ENCODE peak calls at places on chromosome 12, in eight cellular contexts. One of them, this sample, is unnamed.

GRCh38 chr12:7155471-7156034 is 25.4 kb downstream of the CLSTN3 start:
- DNase-seq in epithelial cell of esophagus: peak; percentile 86
- DNase-seq in right lobe of liver: peak; percentile 67
- DNase-seq in ovary: no peak
- DNase-seq in HFF-Myc: no peak
- DNase-seq in astrocyte: no peak
- DNase-seq in heart left ventricle: no peak
- DNase-seq in BE2C: peak; percentile 47
- DNase-seq in this sample: no peak

GRCh38 chr12:123936956-123937706 is 35.5 kb downstream of the CCDC92 start:
- DNase-seq in epithelial cell of esophagus: no peak
- DNase-seq in right lobe of liver: no peak
- DNase-seq in ovary: no peak
- DNase-seq in HFF-Myc: no peak
- DNase-seq in astrocyte: no peak
- DNase-seq in heart left ventricle: no peak
- DNase-seq in BE2C: no peak
- DNase-seq in this sample: no peak

GRCh38 chr12:93223440-93224426 is 154.0 kb upstream of the NUDT4 start:
- DNase-seq in epithelial cell of esophagus: peak; percentile 32
- DNase-seq in right lobe of liver: no peak
- DNase-seq in ovary: no peak
- DNase-seq in HFF-Myc: no peak
- DNase-seq in astrocyte: no peak
- DNase-seq in heart left ventricle: no peak
- DNase-seq in BE2C: no peak
- DNase-seq in this sample: no peak

GRCh38 chr12:20050166-20050565 is 318.2 kb upstream of the PDE3A start:
- DNase-seq in epithelial cell of esophagus: no peak
- DNase-seq in right lobe of liver: no peak
- DNase-seq in ovary: no peak
- DNase-seq in HFF-Myc: no peak
- DNase-seq in astrocyte: no peak
- DNase-seq in heart left ventricle: no peak
- DNase-seq in BE2C: no peak
- DNase-seq in this sample: no peak

GRCh38 chr12:42094277-42094676 is 50.4 kb downstream of the GXYLT1 start:
- DNase-seq in epithelial cell of esophagus: peak; percentile 58
- DNase-seq in right lobe of liver: no peak
- DNase-seq in ovary: no peak
- DNase-seq in HFF-Myc: peak; percentile 38
- DNase-seq in astrocyte: peak; percentile 68
- DNase-seq in heart left ventricle: no peak
- DNase-seq in BE2C: peak; percentile 24
- DNase-seq in this sample: no peak

GRCh38 chr12:69464433-69464832 is 5.8 kb upstream of the FRS2 start:
- DNase-seq in epithelial cell of esophagus: peak; percentile 33
- DNase-seq in right lobe of liver: no peak
- DNase-seq in ovary: no peak
- DNase-seq in HFF-Myc: no peak
- DNase-seq in astrocyte: no peak
- DNase-seq in heart left ventricle: no peak
- DNase-seq in BE2C: no peak
- DNase-seq in this sample: no peak

GRCh38 chr12:48001426-48002178 is 2.7 kb downstream of the COL2A1 start:
- DNase-seq in epithelial cell of esophagus: peak; percentile 69
- DNase-seq in right lobe of liver: peak; percentile 37
- DNase-seq in ovary: no peak
- DNase-seq in HFF-Myc: no peak
- DNase-seq in astrocyte: peak; percentile 25
- DNase-seq in heart left ventricle: no peak
- DNase-seq in BE2C: peak; percentile 58
- DNase-seq in this sample: no peak

GRCh38 chr12:93902736-93903562 is 225.8 kb downstream of the CRADD start:
- DNase-seq in epithelial cell of esophagus: peak; percentile 17
- DNase-seq in right lobe of liver: no peak
- DNase-seq in ovary: no peak
- DNase-seq in HFF-Myc: no peak
- DNase-seq in astrocyte: no peak
- DNase-seq in heart left ventricle: no peak
- DNase-seq in BE2C: no peak
- DNase-seq in this sample: no peak

GRCh38 chr12:124916370-124917134 is 2.1 kb upstream of the UBC start:
- DNase-seq in epithelial cell of esophagus: peak; percentile 96
- DNase-seq in right lobe of liver: peak; percentile 65
- DNase-seq in ovary: no peak
- DNase-seq in HFF-Myc: peak; percentile 85
- DNase-seq in astrocyte: peak; percentile 92
- DNase-seq in heart left ventricle: no peak
- DNase-seq in BE2C: no peak
- DNase-seq in this sample: no peak

GRCh38 chr12:64696065-64696741 is 63.0 kb downstream of the GNS start:
- DNase-seq in epithelial cell of esophagus: peak; percentile 43
- DNase-seq in right lobe of liver: no peak
- DNase-seq in ovary: no peak
- DNase-seq in HFF-Myc: no peak
- DNase-seq in astrocyte: no peak
- DNase-seq in heart left ventricle: no peak
- DNase-seq in BE2C: no peak
- DNase-seq in this sample: no peak

DNA sequence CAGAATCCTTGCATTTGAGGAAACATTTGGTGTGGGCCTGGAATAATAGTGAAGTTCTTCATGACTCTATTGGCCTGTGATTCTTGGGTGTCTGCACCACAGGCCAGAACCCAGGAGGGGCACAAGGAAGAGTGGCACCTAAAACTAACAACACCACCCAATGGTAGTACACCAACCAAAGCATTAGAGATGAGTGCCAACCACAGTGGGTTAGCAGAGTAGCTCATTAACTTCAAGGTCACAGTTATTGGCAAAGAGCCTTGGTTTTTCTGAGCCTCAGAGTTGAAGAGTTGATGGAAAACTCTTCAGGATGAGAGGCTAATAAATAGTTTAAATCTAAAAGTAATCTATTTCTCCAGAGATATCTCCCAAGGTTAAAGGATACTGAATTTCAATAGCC is 57.0 kb downstream of the HELB start:
- DNase-seq in epithelial cell of esophagus: no peak
- DNase-seq in right lobe of liver: no peak
- DNase-seq in ovary: no peak
- DNase-seq in HFF-Myc: no peak
- DNase-seq in astrocyte: no peak
- DNase-seq in heart left ventricle: no peak
- DNase-seq in BE2C: no peak
- DNase-seq in this sample: no peak
- H3K4me3 ChIP-seq in epithelial cell of esophagus: no peak overlapping the region
- H3K4me3 ChIP-seq in right lobe of liver: no peak overlapping the region
- H3K4me3 ChIP-seq in ovary: no peak overlapping the region
- H3K4me3 ChIP-seq in HFF-Myc: no peak overlapping the region
- H3K4me3 ChIP-seq in astrocyte: no peak overlapping the region
- H3K4me3 ChIP-seq in heart left ventricle: no peak overlapping the region
- H3K4me3 ChIP-seq in BE2C: no peak overlapping the region
- H3K4me3 ChIP-seq in this sample: no peak overlapping the region

GRCh38 chr12:132065203-132065602 is 78.9 kb downstream of the DDX51 start:
- DNase-seq in epithelial cell of esophagus: no peak
- DNase-seq in right lobe of liver: no peak
- DNase-seq in ovary: no peak
- DNase-seq in HFF-Myc: no peak
- DNase-seq in astrocyte: no peak
- DNase-seq in heart left ventricle: no peak
- DNase-seq in BE2C: no peak
- DNase-seq in this sample: no peak

GRCh38 chr12:132066749-132067148 is 77.4 kb downstream of the DDX51 start:
- DNase-seq in epithelial cell of esophagus: no peak
- DNase-seq in right lobe of liver: no peak
- DNase-seq in ovary: no peak
- DNase-seq in HFF-Myc: no peak
- DNase-seq in astrocyte: no peak
- DNase-seq in heart left ventricle: no peak
- DNase-seq in BE2C: no peak
- DNase-seq in this sample: no peak

GRCh38 chr12:132064641-132065040 is 79.5 kb downstream of the DDX51 start:
- DNase-seq in epithelial cell of esophagus: no peak
- DNase-seq in right lobe of liver: no peak
- DNase-seq in ovary: no peak
- DNase-seq in HFF-Myc: no peak
- DNase-seq in astrocyte: no peak
- DNase-seq in heart left ventricle: no peak
- DNase-seq in BE2C: no peak
- DNase-seq in this sample: no peak

GRCh38 chr12:132066345-132066685 is 77.8 kb downstream of the DDX51 start:
- DNase-seq in epithelial cell of esophagus: no peak
- DNase-seq in right lobe of liver: no peak
- DNase-seq in ovary: no peak
- DNase-seq in HFF-Myc: no peak
- DNase-seq in astrocyte: no peak
- DNase-seq in heart left ventricle: no peak
- DNase-seq in BE2C: no peak
- DNase-seq in this sample: no peak

DNA sequence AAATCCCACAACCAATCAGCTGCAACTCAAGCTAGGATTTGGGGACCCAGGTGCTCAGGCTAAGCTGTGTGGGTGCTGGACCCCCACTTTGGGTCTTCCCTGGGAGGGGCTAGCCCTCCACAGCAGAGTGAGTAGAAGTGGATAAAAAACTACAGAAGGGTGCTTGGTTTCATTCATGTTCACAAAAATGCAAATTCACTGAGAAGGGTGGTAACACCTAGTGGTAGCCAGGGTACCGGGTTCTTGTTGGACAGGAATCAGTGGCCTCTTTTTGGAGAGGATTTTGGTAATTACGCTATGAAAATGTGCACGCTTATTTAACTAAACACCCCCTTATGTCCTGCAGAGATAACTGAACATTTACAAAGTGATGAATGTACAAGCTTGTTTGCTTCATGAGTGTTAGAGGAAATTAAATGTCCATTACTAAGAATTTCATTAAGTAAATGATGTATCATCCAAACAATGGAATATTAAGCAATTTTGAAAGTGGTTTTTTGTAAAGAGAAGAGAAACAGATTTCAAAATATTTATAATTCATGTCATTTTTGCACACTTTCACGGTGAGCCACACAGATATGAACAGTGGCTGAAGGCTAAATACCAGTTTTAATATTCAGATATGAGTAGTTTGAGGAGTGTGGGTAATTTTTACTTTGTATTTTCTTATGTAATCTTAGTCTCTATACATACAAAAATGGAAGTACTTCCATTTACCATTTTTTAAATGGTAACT is 78.3 kb downstream of the DDX51 start:
- DNase-seq in epithelial cell of esophagus: no peak
- DNase-seq in right lobe of liver: no peak
- DNase-seq in ovary: no peak
- DNase-seq in HFF-Myc: no peak
- DNase-seq in astrocyte: no peak
- DNase-seq in heart left ventricle: no peak
- DNase-seq in BE2C: no peak
- DNase-seq in this sample: no peak
- TF ChIP-seq CTCF in epithelial cell of esophagus: no peak
- TF ChIP-seq CTCF in right lobe of liver: no peak
- TF ChIP-seq CTCF in ovary: no peak
- TF ChIP-seq CTCF in HFF-Myc: no peak
- TF ChIP-seq CTCF in astrocyte: no peak
- TF ChIP-seq CTCF in heart left ventricle: no peak
- TF ChIP-seq CTCF in BE2C: no peak
- TF ChIP-seq CTCF in this sample: no peak

DNA sequence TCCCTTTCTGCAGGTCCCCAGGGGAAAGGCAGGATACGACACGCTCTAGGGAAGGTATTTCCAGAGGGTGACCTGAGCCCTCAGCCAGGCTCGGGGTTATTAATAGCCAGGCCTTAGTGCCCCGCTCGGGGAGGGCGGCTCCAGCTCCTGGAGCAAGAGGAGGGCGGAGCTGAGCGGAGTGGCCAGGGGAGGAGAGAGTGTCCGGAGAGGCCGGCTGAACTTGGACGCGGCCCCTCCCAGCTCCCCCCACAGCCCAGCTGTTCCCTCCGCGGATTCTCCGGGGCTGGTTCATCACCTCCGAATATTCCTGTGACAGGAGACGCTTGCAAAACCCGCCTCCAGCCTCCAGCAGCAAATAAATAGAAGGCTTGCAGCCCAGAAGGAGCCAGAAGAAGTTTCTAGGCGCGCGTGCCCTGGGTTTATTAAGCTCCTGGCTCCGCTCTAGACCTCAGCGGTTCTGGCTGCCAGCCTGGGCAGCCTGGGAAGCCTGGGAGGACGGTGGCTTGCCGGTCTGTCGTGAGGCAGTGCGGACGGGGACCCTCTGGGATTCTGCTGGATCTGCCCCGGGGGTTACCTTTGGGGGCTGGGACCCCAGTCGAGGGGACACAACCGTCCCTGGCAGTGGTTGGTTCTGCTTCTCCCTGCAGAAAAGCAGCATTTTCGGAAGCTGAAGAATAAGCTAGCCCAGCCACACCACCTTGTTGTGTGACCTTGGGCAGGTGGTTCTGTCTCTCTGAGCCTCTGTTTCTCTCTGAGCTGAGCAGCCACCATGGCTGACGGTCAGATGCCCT is at the start of gene HSPB8:
- DNase-seq in epithelial cell of esophagus: peak; percentile 28
- DNase-seq in right lobe of liver: peak; percentile 75
- DNase-seq in ovary: peak; percentile 83
- DNase-seq in HFF-Myc: no peak
- DNase-seq in astrocyte: peak; percentile 87
- DNase-seq in heart left ventricle: peak; percentile 93
- DNase-seq in BE2C: peak; percentile 55
- DNase-seq in this sample: peak; percentile 50
- H3K4me3 ChIP-seq in epithelial cell of esophagus: peak within 1 kb of the TSS; percentile 42
- H3K4me3 ChIP-seq in right lobe of liver: peak within 1 kb of the TSS; percentile 36
- H3K4me3 ChIP-seq in ovary: peak within 1 kb of the TSS; percentile 46
- H3K4me3 ChIP-seq in HFF-Myc: peak within 1 kb of the TSS; percentile 21
- H3K4me3 ChIP-seq in astrocyte: peak within 1 kb of the TSS; percentile 66
- H3K4me3 ChIP-seq in heart left ventricle: peak within 1 kb of the TSS; percentile 70
- H3K4me3 ChIP-seq in BE2C: peak within 1 kb of the TSS; percentile 58
- H3K4me3 ChIP-seq in this sample: peak within 1 kb of the TSS; percentile 53

DNA sequence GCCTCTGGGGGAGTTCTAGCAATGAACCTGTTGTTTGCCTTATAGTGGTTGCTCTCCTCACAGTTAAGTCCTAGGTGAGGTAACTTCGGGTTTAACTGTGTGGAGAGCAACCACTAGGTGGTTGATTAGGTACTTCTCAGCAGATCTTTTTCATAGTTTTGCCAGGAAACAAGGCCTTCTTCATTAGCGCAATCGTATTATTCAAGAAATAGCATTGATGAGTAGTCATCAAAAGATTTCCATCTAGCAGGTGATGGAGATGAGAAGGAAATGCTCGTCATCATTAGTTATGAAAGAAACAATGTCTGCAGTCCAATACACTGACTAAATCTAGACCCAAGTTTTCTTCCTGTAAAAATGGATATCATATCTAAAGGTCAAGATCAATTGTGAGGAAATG is 923.3 kb downstream of the AACS start:
- DNase-seq in epithelial cell of esophagus: peak; percentile 53
- DNase-seq in right lobe of liver: no peak
- DNase-seq in ovary: no peak
- DNase-seq in HFF-Myc: no peak
- DNase-seq in astrocyte: no peak
- DNase-seq in heart left ventricle: no peak
- DNase-seq in BE2C: no peak
- DNase-seq in this sample: no peak
- TF ChIP-seq CTCF in epithelial cell of esophagus: no peak
- TF ChIP-seq CTCF in right lobe of liver: no peak
- TF ChIP-seq CTCF in ovary: no peak
- TF ChIP-seq CTCF in HFF-Myc: no peak
- TF ChIP-seq CTCF in astrocyte: no peak
- TF ChIP-seq CTCF in heart left ventricle: no peak
- TF ChIP-seq CTCF in BE2C: no peak
- TF ChIP-seq CTCF in this sample: no peak